ENCODE peak calls at places on chromosomes 6 and 20, in four cellular contexts. P, E, J and C are unnamed samples.

GRCh38 chr20:56504373-56505005 is 20.1 kb upstream of the FAM209A start:
- DNase-seq in P (peak), E (no peak), J (no peak), C (peak)

GRCh38 chr6:112007805-112008204 is 46.1 kb upstream of the CCN6 start:
- DNase-seq in P (no peak), J (no peak), E (no peak), C (no peak)

GRCh38 chr6:127247114-127248096 is 19.3 kb upstream of the RNF146 start:
- DNase-seq in E (no peak), P (no peak), J (no peak), C (no peak)

GRCh38 chr6:105452924-105453756 is 50.3 kb upstream of the PREP start:
- DNase-seq in J (no peak), P (no peak), E (peak), C (no peak)

GRCh38 chr20:50056951-50057403 is 56.0 kb downstream of the UBE2V1 start:
- DNase-seq in J (no peak), P (no peak), E (no peak), C (no peak)

GRCh38 chr20:48632825-48633619 is 194.8 kb downstream of the PREX1 start:
- DNase-seq in J (no peak), P (no peak), E (no peak), C (no peak)

GRCh38 chr6:144746902-144747469 is 461.9 kb downstream of the UTRN start:
- DNase-seq in E (no peak), P (no peak), J (no peak), C (no peak)

GRCh38 chr6:118813795-118814194 is 80.2 kb upstream of the ASF1A start:
- DNase-seq in J (no peak), E (no peak), P (no peak), C (no peak)

GRCh38 chr6:44062771-44063560 is 64.3 kb downstream of the MRPL14 start:
- DNase-seq in J (no peak), P (peak), E (no peak), C (peak)

GRCh38 chr6:75882734-75883133 is 133.7 kb downstream of the MYO6 start:
- DNase-seq in J (no peak), P (no peak), E (no peak), C (no peak)

GRCh38 chr6:154276810-154277577 is 79.6 kb downstream of the IPCEF1 start:
- DNase-seq in E (no peak), J (peak), P (peak), C (peak)

GRCh38 chr20:4014031-4014474 is 1.3 kb downstream of the RNF24 start:
- DNase-seq in J (peak), P (no peak), E (no peak), C (peak)

GRCh38 chr6:150579611-150580010 is 20.1 kb upstream of the PLEKHG1 start:
- DNase-seq in E (no peak), J (no peak), P (no peak), C (no peak)

GRCh38 chr6:103800131-103800670 is 1059.5 kb downstream of the HACE1 start:
- DNase-seq in E (no peak), P (no peak), J (no peak), C (no peak)

GRCh38 chr20:46928580-46929132 is 34.0 kb downstream of the EYA2 start:
- DNase-seq in J (no peak), P (no peak), E (no peak), C (no peak)

GRCh38 chr6:38876470-38876869 is 161.4 kb downstream of the DNAH8 start:
- DNase-seq in E (no peak), P (no peak), J (no peak), C (no peak)

GRCh38 chr6:63636516-63636968 is 940 bp downstream of the PHF3 start:
- DNase-seq in P (peak), J (peak), E (no peak), C (peak)

GRCh38 chr6:139367810-139368321 is 6.6 kb downstream of the CITED2 start:
- DNase-seq in E (no peak), P (no peak), J (no peak), C (no peak)

GRCh38 chr6:136104556-136104955 is 145.6 kb downstream of the MTFR2 start:
- DNase-seq in P (no peak), E (no peak), J (no peak), C (no peak)

GRCh38 chr20:47011984-47012383 is 117.3 kb downstream of the EYA2 start:
- DNase-seq in E (no peak), P (no peak), J (no peak), C (no peak)

GRCh38 chr6:34981951-34982350 is 92.9 kb downstream of the ANKS1A start:
- DNase-seq in P (no peak), E (no peak), J (no peak), C (no peak)

GRCh38 chr6:115271434-115271833 is 789.3 kb downstream of the FRK start:
- DNase-seq in J (no peak), P (no peak), E (no peak), C (no peak)

GRCh38 chr6:115272311-115272710 is 788.4 kb downstream of the FRK start:
- DNase-seq in P (no peak), J (no peak), E (no peak), C (no peak)

GRCh38 chr6:115271001-115271400 is 789.7 kb downstream of the FRK start:
- DNase-seq in E (no peak), P (no peak), J (no peak), C (no peak)
- TF ChIP-seq TARDBP in E (no peak), P (no peak), J (no peak), C (no peak)

GRCh38 chr6:47308674-47309325 is 905 bp downstream of the TNFRSF21 start:
- DNase-seq in E (no peak), P (peak), J (no peak), C (peak)
- TF ChIP-seq TARDBP in E (no peak), P (no peak), J (no peak), C (no peak)

GRCh38 chr6:73282876-73283275 is 19.9 kb upstream of the KHDC1 start:
- DNase-seq in P (no peak), J (no peak), E (no peak), C (no peak)
- TF ChIP-seq TARDBP in P (no peak), J (no peak), E (no peak), C (no peak)

DNA sequence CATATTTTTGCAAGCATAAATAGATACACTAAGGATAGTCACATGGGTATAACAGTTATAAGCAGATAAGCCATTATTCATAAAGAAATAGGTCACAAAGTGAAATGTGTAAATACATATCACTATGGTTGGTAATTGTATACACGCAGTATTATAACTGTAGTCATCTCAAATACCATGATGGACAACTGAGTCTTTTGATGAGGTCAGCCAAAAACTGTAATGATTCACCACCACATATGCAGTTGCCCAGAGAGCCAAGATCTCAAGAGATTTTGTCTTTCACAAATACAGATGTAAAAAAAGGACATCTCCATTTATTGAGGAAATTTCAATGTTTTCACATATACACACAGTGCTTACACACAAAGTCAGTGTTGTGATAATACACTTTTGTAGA is 28.3 kb downstream of the ZNF292 start:
- DNase-seq in E (no peak), P (no peak), J (no peak), C (no peak)
- TF ChIP-seq TARDBP in E (no peak), P (no peak), J (no peak), C (no peak)